ENCODE peak calls at places on chromosomes 11 and 22, in ten cellular contexts. S is kidney; M is left ventricle myocardium inferior; O is BJ; X is SK-MEL-5; Y is Right ventricle myocardium superior; B is activated gamma-delta T cell treated with anti-CD3 and anti-CD28 coated beads, Interleukin-2, amount 50 U/mL, for 16 hours; V is NCI-H146; K is EH; J is tibial nerve. E is an unnamed sample.

GRCh38 chr22:46138058-46138797 is 12.1 kb upstream of the PPARA start:
- DNase-seq in O (no peak), K (no peak), S (peak), V (no peak), B (no peak), Y (peak), M (no peak), X (no peak), J (no peak), E (no peak)

GRCh38 chr11:118895093-118896039 is 11.7 kb downstream of the CXCR5 start:
- DNase-seq in O (no peak), B (no peak), Y (no peak), V (peak), M (no peak), S (peak), J (no peak), X (no peak), K (no peak), E (peak)

GRCh38 chr11:17554487-17554886 is 7.4 kb downstream of the OTOG start:
- DNase-seq in B (no peak), K (no peak), X (no peak), O (no peak), V (no peak), S (peak), Y (no peak), J (no peak), M (no peak), E (no peak)

GRCh38 chr11:65266210-65266609 is 4.4 kb downstream of the POLA2 start:
- DNase-seq in S (no peak), V (peak), Y (no peak), X (no peak), B (no peak), M (no peak), O (no peak), J (no peak), K (no peak), E (no peak)

GRCh38 chr11:74449369-74449931 is 17.9 kb downstream of the KCNE3 start:
- DNase-seq in Y (no peak), S (no peak), K (peak), J (no peak), B (no peak), X (peak), M (no peak), V (peak), O (peak), E (no peak)

GRCh38 chr11:13667245-13667644 is 1.2 kb upstream of the FAR1 start:
- DNase-seq in X (no peak), Y (no peak), J (no peak), B (no peak), O (peak), K (peak), M (no peak), V (no peak), S (no peak), E (no peak)

GRCh38 chr22:36252754-36253522 is at the start of gene APOL1:
- DNase-seq in X (peak), S (peak), K (peak), M (peak), Y (no peak), B (no peak), J (no peak), V (no peak), O (no peak), E (peak)

GRCh38 chr22:46050451-46050845 is 73.5 kb upstream of the WNT7B start:
- DNase-seq in X (no peak), V (no peak), S (no peak), O (no peak), J (no peak), B (no peak), M (no peak), Y (peak), K (no peak), E (no peak)

GRCh38 chr11:3220101-3220500 is 1.5 kb upstream of the MRGPRG start:
- DNase-seq in O (no peak), B (no peak), S (peak), Y (peak), J (no peak), K (no peak), V (no peak), M (peak), X (no peak), E (no peak)

GRCh38 chr11:31953803-31954327 is 137.0 kb upstream of the RCN1 start:
- DNase-seq in Y (no peak), S (no peak), K (no peak), M (no peak), B (no peak), J (no peak), O (no peak), V (no peak), X (no peak), E (no peak)

GRCh38 chr11:7604331-7604973 is 68.8 kb downstream of the CYB5R2 start:
- DNase-seq in B (no peak), V (no peak), S (no peak), K (no peak), M (no peak), X (no peak), J (no peak), Y (no peak), O (no peak), E (no peak)

GRCh38 chr11:10506013-10506370 is 35.0 kb downstream of the RNF141 start:
- DNase-seq in X (no peak), M (no peak), B (no peak), O (no peak), Y (no peak), S (no peak), V (no peak), J (no peak), K (no peak), E (no peak)

GRCh38 chr22:41094036-41094435 is 1.6 kb downstream of the EP300 start:
- DNase-seq in S (no peak), M (no peak), J (no peak), Y (no peak), V (no peak), K (peak), O (no peak), B (no peak), X (peak), E (no peak)

GRCh38 chr22:38292694-38293093 is 19.9 kb upstream of the TMEM184B start:
- DNase-seq in B (no peak), S (no peak), M (no peak), Y (no peak), X (no peak), O (no peak), J (no peak), K (peak), V (no peak), E (no peak)

GRCh38 chr11:124738713-124739478 is 846 bp upstream of the NRGN start:
- DNase-seq in B (no peak), O (no peak), M (no peak), K (no peak), Y (no peak), J (no peak), S (no peak), X (no peak), V (no peak), E (no peak)

GRCh38 chr22:45413013-45413367 is 409 bp downstream of the SMC1B start:
- DNase-seq in V (no peak), M (no peak), X (no peak), O (no peak), S (peak), B (no peak), J (no peak), K (no peak), Y (no peak), E (no peak)

GRCh38 chr11:102703826-102704493 is 1.6 kb downstream of the MMP27 start:
- DNase-seq in O (no peak), K (no peak), B (no peak), Y (no peak), X (no peak), S (no peak), M (no peak), V (no peak), J (no peak), E (no peak)

GRCh38 chr11:2991477-2992233 is 474 bp downstream of the NAP1L4 start:
- DNase-seq in O (no peak), J (no peak), M (no peak), X (no peak), K (peak), S (no peak), V (peak), Y (no peak), B (no peak), E (no peak)

GRCh38 chr22:19065929-19066328 is 56.3 kb downstream of the DGCR2 start:
- DNase-seq in S (no peak), O (no peak), B (no peak), Y (no peak), K (no peak), M (no peak), V (no peak), J (no peak), X (no peak), E (no peak)

GRCh38 chr22:33380789-33381530 is 322.8 kb upstream of the SYN3 start:
- DNase-seq in O (peak), K (peak), Y (no peak), X (no peak), B (no peak), M (no peak), J (no peak), V (no peak), S (no peak), E (no peak)